ENCODE peak calls at places on chromosomes 12 and 14, in five cellular contexts. J is neuronal stem cell, N is mesenchymal stem cell, K is H9, L is IMR-90. Q is an unnamed sample.

GRCh38 chr14:38208825-38209562 is 1.3 kb downstream of the SSTR1 start:
- DNase-seq in K (peak; percentile 60), N (peak; percentile 70), L (peak; percentile 74), J (peak; percentile 26), Q (no peak)

GRCh38 chr12:110741795-110742717 is 635 bp downstream of the PPP1CC start:
- DNase-seq in J (peak; percentile 18), N (peak; percentile 54), L (peak; percentile 42), K (no peak), Q (no peak)

GRCh38 chr14:54221432-54221803 is 175.4 kb upstream of the CDKN3 start:
- DNase-seq in N (no peak), K (no peak), L (no peak), J (no peak), Q (no peak)

GRCh38 chr14:60327447-60328331 is 78.7 kb downstream of the PPM1A start:
- DNase-seq in K (peak; percentile 51), L (peak; percentile 20), J (no peak), N (no peak), Q (no peak)

GRCh38 chr14:26598081-26598671 is 343 bp upstream of the NOVA1 start:
- DNase-seq in N (peak; percentile 92), K (peak; percentile 98), L (peak; percentile 82), J (peak; percentile 98), Q (peak; percentile 87)

GRCh38 chr12:97169922-97170321 is 262.9 kb downstream of the NEDD1 start:
- DNase-seq in K (no peak), J (no peak), N (no peak), L (no peak), Q (no peak)

GRCh38 chr12:6604254-6605029 is 2.7 kb downstream of the CHD4 start:
- DNase-seq in J (no peak), K (no peak), N (no peak), L (no peak), Q (no peak)

GRCh38 chr14:34650786-34651584 is 21.0 kb upstream of the SNX6 start:
- DNase-seq in K (no peak), N (peak; percentile 99), J (no peak), L (peak; percentile 100), Q (no peak)

GRCh38 chr14:34460841-34461240 is 1.2 kb downstream of the SPTSSA start:
- DNase-seq in L (peak; percentile 77), N (peak; percentile 46), K (no peak), J (peak; percentile 12), Q (no peak)

GRCh38 chr12:102202556-102202955 is 4.9 kb upstream of the PMCH start:
- DNase-seq in L (no peak), J (no peak), N (no peak), K (no peak), Q (no peak)

GRCh38 chr12:124524231-124524925 is 43.0 kb downstream of the NCOR2 start:
- DNase-seq in J (no peak), N (peak; percentile 94), K (no peak), L (peak; percentile 87), Q (no peak)

GRCh38 chr12:104722541-104723534 is 235.3 kb downstream of the SLC41A2 start:
- DNase-seq in L (no peak), K (no peak), N (peak; percentile 42), J (no peak), Q (no peak)

GRCh38 chr12:29609431-29610215 is 112.1 kb upstream of the OVCH1 start:
- DNase-seq in J (no peak), N (peak; percentile 23), K (no peak), L (no peak), Q (no peak)

GRCh38 chr12:64582111-64582510 is 28.2 kb upstream of the RASSF3 start:
- DNase-seq in N (no peak), L (no peak), K (no peak), J (no peak), Q (no peak)

GRCh38 chr12:46390304-46390703 is 17.7 kb upstream of the SLC38A2 start:
- DNase-seq in L (no peak), N (peak; percentile 43), J (no peak), K (no peak), Q (no peak)

GRCh38 chr14:23284654-23285529 is 1.0 kb downstream of the HOMEZ start:
- DNase-seq in N (peak; percentile 41), K (no peak), L (peak; percentile 12), J (no peak), Q (no peak)

GRCh38 chr12:52873513-52873831 is 24.7 kb upstream of the KRT78 start:
- DNase-seq in L (no peak), N (no peak), J (no peak), K (no peak), Q (no peak)

GRCh38 chr12:52872644-52873384 is 24.0 kb upstream of the KRT78 start:
- DNase-seq in J (no peak), L (no peak), N (no peak), K (no peak), Q (no peak)

GRCh38 chr12:52876371-52876770 is 27.6 kb upstream of the KRT78 start:
- DNase-seq in N (no peak), L (no peak), K (no peak), J (no peak), Q (no peak)

GRCh38 chr12:52873832-52874572 is 25.2 kb upstream of the KRT78 start:
- DNase-seq in L (peak; percentile 89), N (peak; percentile 95), K (peak; percentile 68), J (no peak), Q (peak; percentile 59)

DNA sequence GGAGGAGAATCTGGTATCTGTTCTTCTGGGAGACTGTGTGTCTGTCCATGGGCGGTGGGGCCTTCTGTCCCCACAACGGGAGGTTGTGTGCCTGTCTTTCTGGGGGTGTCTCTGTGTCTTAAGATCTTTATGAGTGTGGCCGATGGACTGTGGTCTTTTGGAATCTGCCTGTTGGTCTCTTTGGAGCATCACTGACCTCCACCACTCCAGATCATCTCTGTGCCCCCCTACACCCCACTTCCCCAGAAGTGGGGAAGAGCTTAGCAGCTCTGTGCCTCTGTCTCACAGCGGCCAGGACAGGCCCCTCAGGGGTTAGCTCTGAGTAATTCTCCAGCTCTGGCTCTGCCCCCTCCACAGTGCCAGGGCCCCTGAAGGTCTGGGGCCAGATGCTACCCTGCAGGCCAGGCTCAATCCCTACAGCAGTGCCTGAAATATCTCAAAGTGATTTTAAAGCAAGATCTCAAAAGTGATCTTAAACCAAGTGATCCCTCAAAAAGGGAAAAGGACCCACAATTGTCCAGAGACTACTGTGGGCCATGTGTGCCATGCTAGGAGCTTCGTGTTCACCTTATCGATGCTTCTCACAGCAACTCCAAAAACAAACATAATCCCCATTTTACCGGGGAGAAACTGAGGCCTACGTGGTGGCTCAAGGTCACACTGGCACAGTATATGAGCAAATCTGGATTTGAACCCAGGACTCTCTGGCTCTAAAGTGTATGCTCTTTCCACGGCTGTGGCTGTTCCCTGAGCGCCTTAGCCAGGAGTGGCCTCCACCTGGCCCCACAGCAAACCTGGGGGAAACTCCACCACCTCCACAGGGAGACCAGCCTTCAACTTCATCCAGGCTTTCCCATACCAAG is 26.0 kb upstream of the KRT78 start:
- DNase-seq in J (no peak), N (no peak), K (no peak), L (no peak), Q (no peak)
- H3K14ac ChIP-seq in J (no peak overlapping the region), N (no peak overlapping the region), K (no peak overlapping the region), L (peak overlapping the region; percentile 41), Q (no peak overlapping the region)

DNA sequence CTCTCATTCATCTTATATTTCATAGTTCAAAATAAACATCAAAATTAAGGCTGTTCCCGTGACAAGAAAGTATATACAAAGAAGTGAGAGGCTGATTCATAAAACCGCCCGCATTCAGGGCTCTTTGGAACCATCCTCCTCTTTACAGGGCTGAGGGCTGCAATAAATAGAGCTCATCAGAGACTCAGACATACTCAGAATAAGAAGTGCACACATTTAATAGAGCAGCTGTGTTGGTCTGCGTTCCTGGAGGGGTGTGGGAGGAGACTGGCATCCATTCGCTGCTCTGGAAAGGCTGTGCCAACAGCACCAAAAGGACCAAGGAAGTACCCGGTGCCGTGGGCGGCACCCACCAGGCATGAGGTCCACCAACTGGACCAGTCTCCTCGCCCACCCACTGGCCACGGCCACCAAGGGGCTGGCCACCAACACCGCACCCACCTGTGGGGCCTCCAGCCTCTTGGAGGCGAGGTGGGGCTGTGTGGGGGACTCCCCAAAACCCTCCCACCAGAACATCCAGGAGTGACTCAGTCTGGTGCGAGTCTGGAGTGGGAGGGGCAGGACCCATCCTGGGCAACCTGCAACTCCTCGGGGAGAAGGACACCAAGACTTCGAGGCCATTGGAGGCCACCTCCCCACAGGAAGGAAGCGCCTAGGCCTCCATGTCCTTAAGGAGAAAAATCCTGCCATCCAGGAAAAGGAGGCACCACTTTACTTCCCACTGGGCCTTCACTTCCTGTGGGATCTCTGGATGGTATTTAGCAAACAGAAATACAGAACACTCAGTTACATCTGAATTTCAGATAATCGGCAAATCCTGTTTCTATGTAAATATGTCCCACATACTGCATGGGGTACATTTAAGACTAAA is 32.7 kb downstream of the VCPKMT start:
- DNase-seq in K (no peak), L (peak; percentile 75), N (no peak), J (no peak), Q (no peak)
- H3K14ac ChIP-seq in K (no peak overlapping the region), L (peak overlapping the region; percentile 41), N (no peak overlapping the region), J (no peak overlapping the region), Q (no peak overlapping the region)

DNA sequence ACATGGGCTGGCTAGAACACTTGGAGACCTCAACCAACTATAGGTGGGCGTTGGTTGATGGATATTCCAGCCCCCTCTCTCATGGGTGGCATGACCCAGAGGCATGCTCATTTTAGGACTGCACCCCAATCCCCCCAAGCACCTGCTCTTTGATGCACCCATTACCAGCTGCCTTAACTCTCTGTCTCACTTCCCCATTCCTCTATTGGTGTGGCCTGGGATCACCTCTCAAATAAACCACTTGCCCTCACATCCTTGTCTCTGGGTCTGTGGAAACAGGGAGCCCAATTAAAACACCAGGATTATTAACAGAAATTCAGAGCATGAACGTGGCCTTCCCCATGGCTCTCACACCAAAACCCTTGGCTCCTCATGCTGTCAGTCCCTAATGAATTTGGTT is 202.3 kb upstream of the NOS1 start:
- DNase-seq in L (no peak), J (no peak), K (no peak), N (no peak), Q (no peak)
- H3K14ac ChIP-seq in L (no peak overlapping the region), J (no peak overlapping the region), K (no peak overlapping the region), N (no peak overlapping the region), Q (no peak overlapping the region)

GRCh38 chr14:61404637-61405036 is 83.3 kb downstream of the PRKCH start:
- DNase-seq in N (no peak), J (no peak), K (no peak), L (no peak), Q (no peak)

GRCh38 chr14:61406198-61406597 is 84.8 kb downstream of the PRKCH start:
- DNase-seq in N (no peak), J (peak; percentile 6), K (peak; percentile 39), L (no peak), Q (no peak)

GRCh38 chr14:61406670-61407069 is 85.3 kb downstream of the PRKCH start:
- DNase-seq in J (no peak), N (no peak), K (no peak), L (no peak), Q (no peak)

GRCh38 chr14:61409782-61410181 is 88.4 kb downstream of the PRKCH start:
- DNase-seq in N (no peak), K (no peak), J (no peak), L (no peak), Q (no peak)

GRCh38 chr14:61408498-61408897 is 87.1 kb downstream of the PRKCH start:
- DNase-seq in N (no peak), L (no peak), K (no peak), J (no peak), Q (no peak)
- H3K14ac ChIP-seq in N (no peak overlapping the region), L (no peak overlapping the region), K (no peak overlapping the region), J (no peak overlapping the region), Q (no peak overlapping the region)

GRCh38 chr14:103948442-103948841 is 6.1 kb upstream of the RD3L start:
- DNase-seq in N (no peak), J (no peak), L (no peak), K (no peak), Q (no peak)
- H3K14ac ChIP-seq in N (no peak overlapping the region), J (no peak overlapping the region), L (no peak overlapping the region), K (no peak overlapping the region), Q (no peak overlapping the region)

Q was measured in H1.